ENCODE peak calls at places on chromosomes 13 and 19, in six cellular contexts. Y is stimulated activated CD4-positive, alpha-beta T cell treated with anti-CD3 and anti-CD28 coated beads, TNF-alpha, amount 100 ng/mL, for 4 hours; R is breast epithelium; E is hypothalamus; S is memory B cell; X is foreskin fibroblast. P is an unnamed sample.

GRCh38 chr13:46160474-46161066 is 21.4 kb downstream of the LCP1 start:
- DNase-seq in Y (no peak), E (no peak), R (no peak), S (peak; percentile 49), X (peak; percentile 75), P (peak; percentile 18)

GRCh38 chr19:45508931-45509691 is 1.8 kb downstream of the VASP start:
- DNase-seq in Y (no peak), S (no peak), R (peak; percentile 77), X (peak; percentile 81), E (no peak), P (peak; percentile 71)

GRCh38 chr19:14370169-14370998 is 10.9 kb upstream of the ADGRE5 start:
- DNase-seq in R (no peak), E (no peak), S (no peak), Y (no peak), X (no peak), P (no peak)

GRCh38 chr19:2478756-2479555 is 3.0 kb downstream of the GADD45B start:
- DNase-seq in R (peak; percentile 90), E (no peak), S (peak; percentile 66), X (peak; percentile 87), Y (peak; percentile 60), P (peak; percentile 62)

GRCh38 chr19:15464394-15465385 is at the start of gene RASAL3:
- DNase-seq in S (peak; percentile 29), Y (peak; percentile 56), X (no peak), R (no peak), E (no peak), P (no peak)

GRCh38 chr19:3284759-3285646 is 60.5 kb downstream of the CELF5 start:
- DNase-seq in X (peak; percentile 54), S (peak; percentile 40), Y (peak; percentile 28), R (peak; percentile 93), E (no peak), P (peak; percentile 90)

GRCh38 chr13:30319703-30320102 is 12.4 kb upstream of the KATNAL1 start:
- DNase-seq in Y (no peak), X (no peak), E (peak; percentile 12), S (no peak), R (no peak), P (no peak)

GRCh38 chr13:101845501-101846012 is 393.1 kb downstream of the ITGBL1 start:
- DNase-seq in X (peak; percentile 15), E (no peak), R (no peak), Y (no peak), S (no peak), P (peak; percentile 44)

GRCh38 chr19:9883231-9883758 is 48.2 kb downstream of the PIN1 start:
- DNase-seq in E (no peak), R (no peak), Y (no peak), S (no peak), X (no peak), P (no peak)

GRCh38 chr19:21143846-21144245 is 2.0 kb downstream of the ZNF431 start:
- DNase-seq in E (no peak), R (no peak), S (no peak), X (no peak), Y (no peak), P (no peak)

GRCh38 chr19:9721861-9722260 is 46.7 kb downstream of the ZNF846 start:
- DNase-seq in S (no peak), E (no peak), R (no peak), Y (no peak), X (no peak), P (no peak)

GRCh38 chr13:50645092-50645491 is 198.4 kb downstream of the DLEU7 start:
- DNase-seq in E (no peak), X (peak; percentile 25), Y (no peak), S (no peak), R (no peak), P (peak; percentile 86)

GRCh38 chr19:35261356-35262100 is 7.2 kb upstream of the USF2 start:
- DNase-seq in S (no peak), Y (no peak), E (no peak), X (no peak), R (peak; percentile 3), P (no peak)

GRCh38 chr19:876780-877314 is 16.1 kb downstream of the MED16 start:
- DNase-seq in R (no peak), E (no peak), S (no peak), Y (no peak), X (no peak), P (no peak)

GRCh38 chr19:48669903-48670668 is 2.7 kb downstream of the NTN5 start:
- DNase-seq in X (no peak), R (no peak), S (no peak), E (no peak), Y (no peak), P (no peak)

P was measured in brain microvascular endothelial cell.